ENCODE peak calls at places on chromosomes 1 and 21, in five cellular contexts. One of them, this sample, is unnamed.
A peak's percentile ranks its signal among the peaks of the same experiment; 100 is the strongest.

GRCh38 chr21:15437873-15438272 is 291.9 kb upstream of the USP25 start:
- DNase-seq in mesothelial cell of epicardium: no peak
- DNase-seq in epithelial cell of proximal tubule: no peak
- DNase-seq in fibroblast of lung: peak; percentile 23
- DNase-seq in WERI-Rb-1: no peak
- DNase-seq in this sample: no peak

GRCh38 chr1:172717722-172718455 is 59.0 kb downstream of the FASLG start:
- DNase-seq in mesothelial cell of epicardium: no peak
- DNase-seq in epithelial cell of proximal tubule: no peak
- DNase-seq in fibroblast of lung: no peak
- DNase-seq in WERI-Rb-1: no peak
- DNase-seq in this sample: no peak

GRCh38 chr1:27504588-27505419 is 14.8 kb upstream of the WASF2 start:
- DNase-seq in mesothelial cell of epicardium: no peak
- DNase-seq in epithelial cell of proximal tubule: no peak
- DNase-seq in fibroblast of lung: peak; percentile 75
- DNase-seq in WERI-Rb-1: peak; percentile 40
- DNase-seq in this sample: no peak

GRCh38 chr1:96865731-96866684 is 144.4 kb downstream of the PTBP2 start:
- DNase-seq in mesothelial cell of epicardium: no peak
- DNase-seq in epithelial cell of proximal tubule: peak; percentile 33
- DNase-seq in fibroblast of lung: peak; percentile 100
- DNase-seq in WERI-Rb-1: no peak
- DNase-seq in this sample: peak; percentile 99

GRCh38 chr1:19799877-19800804 is at the start of gene TMCO4:
- DNase-seq in mesothelial cell of epicardium: peak; percentile 55
- DNase-seq in epithelial cell of proximal tubule: no peak
- DNase-seq in fibroblast of lung: peak; percentile 91
- DNase-seq in WERI-Rb-1: peak; percentile 41
- DNase-seq in this sample: peak; percentile 62

GRCh38 chr1:104830534-104830933 is 1080.8 kb downstream of the AMY1C start:
- DNase-seq in mesothelial cell of epicardium: no peak
- DNase-seq in epithelial cell of proximal tubule: no peak
- DNase-seq in fibroblast of lung: no peak
- DNase-seq in WERI-Rb-1: no peak
- DNase-seq in this sample: no peak

GRCh38 chr1:74463301-74463988 is 49.0 kb downstream of the LRRC53 start:
- DNase-seq in mesothelial cell of epicardium: no peak
- DNase-seq in epithelial cell of proximal tubule: no peak
- DNase-seq in fibroblast of lung: no peak
- DNase-seq in WERI-Rb-1: no peak
- DNase-seq in this sample: no peak

GRCh38 chr1:43531453-43531905 is 796 bp downstream of the PTPRF start:
- DNase-seq in mesothelial cell of epicardium: peak; percentile 67
- DNase-seq in epithelial cell of proximal tubule: no peak
- DNase-seq in fibroblast of lung: no peak
- DNase-seq in WERI-Rb-1: peak; percentile 56
- DNase-seq in this sample: no peak

GRCh38 chr1:37274896-37275631 is 199.3 kb upstream of the ZC3H12A start:
- DNase-seq in mesothelial cell of epicardium: no peak
- DNase-seq in epithelial cell of proximal tubule: no peak
- DNase-seq in fibroblast of lung: no peak
- DNase-seq in WERI-Rb-1: no peak
- DNase-seq in this sample: no peak

GRCh38 chr1:3892748-3893147 is 7.3 kb downstream of the C1orf174 start:
- DNase-seq in mesothelial cell of epicardium: no peak
- DNase-seq in epithelial cell of proximal tubule: no peak
- DNase-seq in fibroblast of lung: no peak
- DNase-seq in WERI-Rb-1: no peak
- DNase-seq in this sample: no peak

GRCh38 chr21:34606051-34606450 is 8.9 kb downstream of the RCAN1 start:
- DNase-seq in mesothelial cell of epicardium: no peak
- DNase-seq in epithelial cell of proximal tubule: no peak
- DNase-seq in fibroblast of lung: no peak
- DNase-seq in WERI-Rb-1: no peak
- DNase-seq in this sample: no peak

GRCh38 chr1:93888900-93889299 is 9.9 kb upstream of the DNTTIP2 start:
- DNase-seq in mesothelial cell of epicardium: no peak
- DNase-seq in epithelial cell of proximal tubule: no peak
- DNase-seq in fibroblast of lung: no peak
- DNase-seq in WERI-Rb-1: no peak
- DNase-seq in this sample: no peak

GRCh38 chr1:239816090-239816812 is 275.4 kb upstream of the FMN2 start:
- DNase-seq in mesothelial cell of epicardium: no peak
- DNase-seq in epithelial cell of proximal tubule: peak; percentile 59
- DNase-seq in fibroblast of lung: peak; percentile 77
- DNase-seq in WERI-Rb-1: peak; percentile 30
- DNase-seq in this sample: peak; percentile 14

GRCh38 chr21:41888749-41889376 is 9.7 kb upstream of the PRDM15 start:
- DNase-seq in mesothelial cell of epicardium: no peak
- DNase-seq in epithelial cell of proximal tubule: no peak
- DNase-seq in fibroblast of lung: no peak
- DNase-seq in WERI-Rb-1: no peak
- DNase-seq in this sample: no peak

GRCh38 chr1:43978264-43978550 is 803 bp upstream of the B4GALT2 start:
- DNase-seq in mesothelial cell of epicardium: no peak
- DNase-seq in epithelial cell of proximal tubule: no peak
- DNase-seq in fibroblast of lung: no peak
- DNase-seq in WERI-Rb-1: no peak
- DNase-seq in this sample: no peak

GRCh38 chr1:26145960-26146294 is 13.0 kb upstream of the FAM110D start:
- DNase-seq in mesothelial cell of epicardium: peak; percentile 26
- DNase-seq in epithelial cell of proximal tubule: no peak
- DNase-seq in fibroblast of lung: no peak
- DNase-seq in WERI-Rb-1: no peak
- DNase-seq in this sample: no peak

GRCh38 chr21:46007498-46007868 is 25.9 kb downstream of the COL6A1 start:
- DNase-seq in mesothelial cell of epicardium: no peak
- DNase-seq in epithelial cell of proximal tubule: no peak
- DNase-seq in fibroblast of lung: no peak
- DNase-seq in WERI-Rb-1: no peak
- DNase-seq in this sample: no peak

GRCh38 chr1:24806588-24806987 is 61.3 kb downstream of the CLIC4 start:
- DNase-seq in mesothelial cell of epicardium: no peak
- DNase-seq in epithelial cell of proximal tubule: no peak
- DNase-seq in fibroblast of lung: no peak
- DNase-seq in WERI-Rb-1: no peak
- DNase-seq in this sample: no peak

GRCh38 chr1:59367269-59368006 is 70.5 kb downstream of the FGGY start:
- DNase-seq in mesothelial cell of epicardium: no peak
- DNase-seq in epithelial cell of proximal tubule: peak; percentile 36
- DNase-seq in fibroblast of lung: peak; percentile 98
- DNase-seq in WERI-Rb-1: peak; percentile 48
- DNase-seq in this sample: peak; percentile 89

DNA sequence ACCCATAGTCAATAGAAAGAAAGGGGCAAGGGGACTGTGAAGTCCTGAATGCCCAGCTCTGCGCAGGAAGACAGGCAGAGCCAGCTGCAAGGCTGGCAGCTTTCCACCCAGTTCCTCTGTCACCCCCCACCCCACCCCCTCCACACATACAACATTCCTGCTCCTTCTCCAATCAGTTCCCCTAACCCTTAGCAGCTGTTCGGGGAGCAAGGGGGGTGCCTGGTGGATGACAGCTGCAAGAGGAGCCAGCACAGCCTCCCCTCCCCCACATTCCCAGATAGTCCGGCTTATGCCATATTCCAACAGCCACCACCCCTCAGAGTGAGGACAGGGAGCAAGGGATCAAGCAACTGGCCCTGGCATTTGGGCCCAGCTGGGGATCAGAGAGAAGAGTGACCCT is 9.7 kb downstream of the ARHGEF2 start:
- DNase-seq in mesothelial cell of epicardium: no peak
- DNase-seq in epithelial cell of proximal tubule: no peak
- DNase-seq in fibroblast of lung: peak; percentile 86
- DNase-seq in WERI-Rb-1: peak; percentile 96
- DNase-seq in this sample: no peak
- TF ChIP-seq CTCF in mesothelial cell of epicardium: no peak
- TF ChIP-seq CTCF in epithelial cell of proximal tubule: no peak
- TF ChIP-seq CTCF in fibroblast of lung: no peak
- TF ChIP-seq CTCF in WERI-Rb-1: no peak
- TF ChIP-seq CTCF in this sample: no peak

DNA sequence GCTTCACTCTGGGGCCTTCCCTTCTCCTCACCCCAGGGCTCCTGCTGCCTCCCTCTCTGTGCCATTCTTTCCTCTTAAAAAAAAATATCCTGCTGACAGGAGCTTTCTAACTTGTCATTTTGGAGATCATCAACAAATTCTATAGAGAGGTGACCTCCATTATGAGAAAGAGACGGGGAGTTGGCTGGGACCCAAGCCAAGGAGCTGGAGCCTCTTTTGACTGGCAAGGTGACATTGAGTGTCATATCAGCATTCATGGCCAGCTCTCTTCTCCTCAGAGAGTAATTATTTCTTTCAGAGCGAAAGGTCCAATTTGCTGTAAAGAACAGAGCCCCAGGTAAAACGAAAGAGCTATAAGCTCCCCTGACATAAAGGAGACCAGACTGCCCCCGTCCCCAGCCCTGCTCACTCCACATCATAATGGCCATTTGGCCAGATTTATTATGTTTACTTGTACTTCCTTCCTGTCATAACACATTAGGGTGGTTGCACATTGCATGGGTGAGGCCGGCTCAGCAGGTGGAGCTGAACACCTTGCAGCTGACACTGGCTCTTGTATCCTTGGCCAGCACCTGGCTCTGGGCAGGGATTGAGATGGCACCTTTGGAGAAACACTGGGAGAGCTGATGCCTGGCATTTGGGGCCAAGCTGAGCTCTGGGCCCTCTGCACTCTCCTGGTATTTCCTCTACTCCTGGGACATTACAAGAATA is 404.0 kb upstream of the VAMP3 start:
- DNase-seq in mesothelial cell of epicardium: no peak
- DNase-seq in epithelial cell of proximal tubule: no peak
- DNase-seq in fibroblast of lung: no peak
- DNase-seq in WERI-Rb-1: no peak
- DNase-seq in this sample: no peak
- TF ChIP-seq CTCF in mesothelial cell of epicardium: no peak
- TF ChIP-seq CTCF in epithelial cell of proximal tubule: no peak
- TF ChIP-seq CTCF in fibroblast of lung: no peak
- TF ChIP-seq CTCF in WERI-Rb-1: no peak
- TF ChIP-seq CTCF in this sample: no peak

GRCh38 chr1:98660941-98661543 is 479 bp upstream of the SNX7 start:
- DNase-seq in mesothelial cell of epicardium: no peak
- DNase-seq in epithelial cell of proximal tubule: no peak
- DNase-seq in fibroblast of lung: peak; percentile 29
- DNase-seq in WERI-Rb-1: no peak
- DNase-seq in this sample: no peak

GRCh38 chr1:98659879-98660278 is 1.6 kb upstream of the SNX7 start:
- DNase-seq in mesothelial cell of epicardium: no peak
- DNase-seq in epithelial cell of proximal tubule: no peak
- DNase-seq in fibroblast of lung: no peak
- DNase-seq in WERI-Rb-1: no peak
- DNase-seq in this sample: no peak

GRCh38 chr1:98662354-98662665 is 789 bp downstream of the SNX7 start:
- DNase-seq in mesothelial cell of epicardium: no peak
- DNase-seq in epithelial cell of proximal tubule: peak; percentile 23
- DNase-seq in fibroblast of lung: peak; percentile 72
- DNase-seq in WERI-Rb-1: no peak
- DNase-seq in this sample: no peak

DNA sequence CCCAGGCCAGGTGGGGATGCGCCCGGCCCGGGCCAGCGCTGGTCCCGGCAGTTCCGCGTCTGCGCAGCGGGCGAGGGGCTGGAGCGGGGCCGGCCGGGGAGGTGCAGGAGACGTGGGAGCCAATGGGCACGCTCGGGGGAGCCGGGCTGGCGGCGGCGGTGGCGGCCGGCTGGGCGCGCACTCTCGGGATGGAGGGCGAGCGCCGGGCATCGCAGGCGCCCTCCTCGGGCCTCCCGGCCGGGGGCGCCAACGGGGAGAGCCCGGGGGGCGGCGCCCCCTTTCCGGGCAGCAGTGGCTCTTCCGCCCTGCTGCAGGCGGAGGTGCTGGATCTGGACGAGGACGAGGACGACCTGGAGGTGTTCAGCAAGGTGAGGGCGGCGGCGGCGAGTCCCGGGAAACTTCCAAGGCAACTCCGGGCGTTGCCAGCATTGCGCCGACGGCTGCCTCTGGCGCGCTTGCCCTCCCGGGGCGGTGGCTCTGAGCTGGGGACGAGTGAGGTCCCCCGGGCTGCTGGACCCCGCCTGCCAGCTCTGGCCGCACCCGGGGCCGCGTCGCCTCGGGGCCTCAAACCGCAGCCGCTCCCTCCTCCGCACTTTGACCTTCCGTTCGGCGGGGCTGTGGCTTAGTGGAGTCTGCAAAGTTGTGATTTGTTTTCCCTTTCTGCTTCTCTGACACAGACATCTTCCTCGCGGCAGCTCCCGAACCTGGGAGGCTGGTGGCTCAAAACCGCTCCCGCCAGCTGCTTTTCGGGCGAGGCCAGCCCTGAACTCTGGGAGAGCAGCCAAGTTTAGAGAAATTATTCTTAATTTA is at the start of gene SNX7:
- DNase-seq in mesothelial cell of epicardium: peak; percentile 89
- DNase-seq in epithelial cell of proximal tubule: no peak
- DNase-seq in fibroblast of lung: peak; percentile 68
- DNase-seq in WERI-Rb-1: peak; percentile 84
- DNase-seq in this sample: peak; percentile 51
- TF ChIP-seq CTCF in mesothelial cell of epicardium: no peak
- TF ChIP-seq CTCF in epithelial cell of proximal tubule: peak; percentile 12
- TF ChIP-seq CTCF in fibroblast of lung: peak; percentile 25
- TF ChIP-seq CTCF in WERI-Rb-1: peak; percentile 34
- TF ChIP-seq CTCF in this sample: peak; percentile 12

DNA sequence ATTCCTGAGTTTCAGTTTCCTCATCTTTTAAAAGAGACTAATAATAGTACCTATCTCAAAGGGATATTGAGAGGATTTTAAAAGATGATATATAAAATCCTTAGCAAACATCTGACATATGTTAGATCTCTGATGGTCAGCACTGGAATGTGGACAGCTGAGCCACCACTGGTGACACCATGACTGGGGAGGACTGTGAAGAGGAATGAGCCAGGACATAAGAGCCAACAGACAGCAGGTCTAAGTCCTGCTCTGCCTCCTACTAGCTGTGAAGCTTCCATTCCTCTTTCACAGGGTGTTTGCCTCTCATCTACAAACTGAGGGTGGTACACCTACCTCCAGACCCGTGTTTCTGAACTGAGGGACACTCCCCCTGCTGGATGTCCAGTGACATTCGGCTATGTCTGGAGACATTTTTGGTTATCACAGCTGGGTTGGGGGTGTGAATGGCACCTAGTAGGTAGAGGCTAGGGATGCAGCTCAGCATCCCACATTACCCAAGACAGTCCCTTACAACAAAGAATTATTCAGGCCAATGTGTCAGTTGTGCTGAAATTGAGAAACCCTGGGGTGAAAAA is 109.1 kb upstream of the OLIG2 start:
- DNase-seq in mesothelial cell of epicardium: no peak
- DNase-seq in epithelial cell of proximal tubule: no peak
- DNase-seq in fibroblast of lung: no peak
- DNase-seq in WERI-Rb-1: peak; percentile 44
- DNase-seq in this sample: no peak
- TF ChIP-seq CTCF in mesothelial cell of epicardium: peak; percentile 13
- TF ChIP-seq CTCF in epithelial cell of proximal tubule: peak; percentile 34
- TF ChIP-seq CTCF in fibroblast of lung: peak; percentile 18
- TF ChIP-seq CTCF in WERI-Rb-1: peak; percentile 64
- TF ChIP-seq CTCF in this sample: peak; percentile 6